ENCODE peak calls at places on chromosomes 16 and 17, in six cellular contexts. R is hepatocyte, X is NB4, U is spleen, N is cardiac fibroblast, C is neural progenitor cell. O is an unnamed sample.

GRCh38 chr16:252366-253337 is 18.0 kb downstream of the FAM234A start:
- DNase-seq in R (peak), X (no peak), U (no peak), N (peak), C (no peak), O (no peak)

GRCh38 chr16:87661561-87661960 is 59.3 kb downstream of the JPH3 start:
- DNase-seq in R (peak), X (peak), U (no peak), N (peak), C (peak), O (peak)

GRCh38 chr17:78365561-78366108 is 5.8 kb upstream of the SOCS3 start:
- DNase-seq in R (peak), X (no peak), U (no peak), N (peak), C (peak), O (no peak)

GRCh38 chr17:55238931-55239297 is 25.8 kb upstream of the HLF start:
- DNase-seq in R (peak), X (no peak), U (no peak), N (peak), C (peak), O (peak)

GRCh38 chr17:27315322-27315721 is 21.4 kb downstream of the WSB1 start:
- DNase-seq in R (peak), X (no peak), U (no peak), N (peak), C (no peak), O (peak)

GRCh38 chr16:1677942-1678499 is at the start of gene JPT2:
- DNase-seq in R (peak), X (peak), U (peak), N (peak), C (peak), O (peak)

GRCh38 chr16:87729266-87729954 is 36.4 kb downstream of the KLHDC4 start:
- DNase-seq in R (no peak), X (no peak), U (no peak), N (no peak), C (no peak), O (no peak)

GRCh38 chr16:49061315-49061714 is 220.3 kb downstream of the CBLN1 start:
- DNase-seq in R (no peak), X (no peak), U (no peak), N (no peak), C (no peak), O (no peak)

GRCh38 chr16:67029249-67030096 is 524 bp downstream of the CBFB start:
- DNase-seq in R (peak), X (peak), U (peak), N (peak), C (peak), O (peak)

GRCh38 chr17:79622776-79623175 is 11.9 kb upstream of the RBFOX3 start:
- DNase-seq in R (no peak), X (no peak), U (peak), N (no peak), C (no peak), O (no peak)

GRCh38 chr17:30133197-30133596 is 16.6 kb downstream of the NSRP1 start:
- DNase-seq in R (no peak), X (no peak), U (no peak), N (no peak), C (no peak), O (no peak)

GRCh38 chr17:27647755-27648154 is 16.8 kb downstream of the LGALS9 start:
- DNase-seq in R (peak), X (no peak), U (no peak), N (no peak), C (no peak), O (no peak)

GRCh38 chr16:85420501-85421337 is 192.4 kb upstream of the GSE1 start:
- DNase-seq in R (peak), X (peak), U (peak), N (peak), C (peak), O (peak)

GRCh38 chr17:67488768-67489167 is 111.7 kb downstream of the PITPNC1 start:
- DNase-seq in R (no peak), X (no peak), U (no peak), N (no peak), C (no peak), O (no peak)

GRCh38 chr17:61232871-61233270 is 166.8 kb upstream of the TBX2 start:
- DNase-seq in R (no peak), X (no peak), U (no peak), N (peak), C (no peak), O (no peak)

GRCh38 chr17:17647521-17648178 is 33.6 kb upstream of the RAI1 start:
- DNase-seq in R (peak), X (no peak), U (no peak), N (no peak), C (no peak), O (no peak)

GRCh38 chr17:21034350-21035235 is 8.2 kb downstream of the USP22 start:
- DNase-seq in R (no peak), X (no peak), U (no peak), N (peak), C (no peak), O (no peak)

GRCh38 chr16:49492090-49492801 is 118.6 kb downstream of the C16orf78 start:
- DNase-seq in R (peak), X (peak), U (peak), N (peak), C (peak), O (no peak)

GRCh38 chr17:42436401-42436800 is 13.3 kb upstream of the CAVIN1 start:
- DNase-seq in R (peak), X (no peak), U (no peak), N (peak), C (no peak), O (peak)

GRCh38 chr16:15925631-15926030 is 23.8 kb upstream of the ABCC1 start:
- DNase-seq in R (no peak), X (peak), U (no peak), N (no peak), C (peak), O (no peak)

GRCh38 chr17:76714822-76715461 is 4.2 kb upstream of the MXRA7 start:
- DNase-seq in R (peak), X (peak), U (peak), N (peak), C (peak), O (peak)

GRCh38 chr17:15444805-15445204 is 22.6 kb downstream of the CDRT4 start:
- DNase-seq in R (no peak), X (peak), U (no peak), N (no peak), C (no peak), O (no peak)

GRCh38 chr17:78133971-78134898 is 3.7 kb downstream of the TMC8 start:
- DNase-seq in R (peak), X (peak), U (peak), N (peak), C (peak), O (peak)

GRCh38 chr16:59168715-59169114 is 434.6 kb upstream of the GOT2 start:
- DNase-seq in R (no peak), X (no peak), U (no peak), N (no peak), C (no peak), O (no peak)

GRCh38 chr17:38660097-38661026 is 14.4 kb downstream of the EPOP start:
- DNase-seq in R (no peak), X (peak), U (no peak), N (no peak), C (no peak), O (no peak)

GRCh38 chr16:81444448-81445121 is at the start of gene CMIP:
- DNase-seq in R (peak), X (peak), U (peak), N (peak), C (peak), O (peak)

GRCh38 chr16:49345829-49346228 is 27.8 kb upstream of the C16orf78 start:
- DNase-seq in R (peak), X (peak), U (no peak), N (no peak), C (peak), O (no peak)

GRCh38 chr16:52467753-52468152 is 79.2 kb downstream of the TOX3 start:
- DNase-seq in R (no peak), X (no peak), U (no peak), N (no peak), C (no peak), O (no peak)

GRCh38 chr17:80311216-80311827 is 50.7 kb downstream of the RNF213 start:
- DNase-seq in R (no peak), X (no peak), U (peak), N (no peak), C (no peak), O (no peak)

GRCh38 chr16:54934536-54935410 is 4.1 kb downstream of the IRX5 start:
- DNase-seq in R (peak), X (no peak), U (no peak), N (no peak), C (peak), O (peak)
- TF ChIP-seq CTCF in R (peak), X (no peak), U (no peak), N (no peak), C (peak), O (peak)

DNA sequence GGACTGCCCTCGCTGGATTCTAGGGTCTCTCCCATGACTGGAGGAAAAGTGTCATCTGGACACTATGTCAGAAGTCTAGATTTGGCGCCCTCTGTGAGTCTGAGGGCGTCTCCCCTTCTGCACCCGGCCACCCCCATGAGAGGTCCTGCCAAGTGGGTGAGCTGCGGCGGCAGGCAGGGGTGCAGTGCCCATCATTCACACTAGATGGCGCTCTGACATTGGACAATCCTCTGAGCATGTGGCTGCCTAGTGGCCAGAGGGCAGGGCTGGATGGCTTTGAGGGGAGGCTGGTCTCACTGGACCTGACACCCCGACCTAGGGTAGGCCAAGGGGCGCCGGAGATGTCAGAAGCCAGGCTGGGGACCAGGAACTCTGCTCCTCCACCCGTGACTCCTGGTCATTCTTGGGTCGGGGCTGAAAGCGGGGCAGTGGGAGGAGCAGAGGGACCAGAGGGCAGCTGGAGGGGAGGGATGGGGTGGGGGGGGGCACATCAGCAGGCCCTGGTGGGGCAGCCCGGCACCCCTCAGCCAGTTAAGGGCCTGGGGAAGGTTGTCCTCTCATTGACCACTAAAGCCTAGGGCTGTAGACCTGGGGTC is 28.0 kb downstream of the MRM1 start:
- DNase-seq in R (peak), X (peak), U (peak), N (peak), C (peak), O (peak)
- TF ChIP-seq CTCF in R (peak), X (peak), U (peak), N (peak), C (peak), O (peak)

DNA sequence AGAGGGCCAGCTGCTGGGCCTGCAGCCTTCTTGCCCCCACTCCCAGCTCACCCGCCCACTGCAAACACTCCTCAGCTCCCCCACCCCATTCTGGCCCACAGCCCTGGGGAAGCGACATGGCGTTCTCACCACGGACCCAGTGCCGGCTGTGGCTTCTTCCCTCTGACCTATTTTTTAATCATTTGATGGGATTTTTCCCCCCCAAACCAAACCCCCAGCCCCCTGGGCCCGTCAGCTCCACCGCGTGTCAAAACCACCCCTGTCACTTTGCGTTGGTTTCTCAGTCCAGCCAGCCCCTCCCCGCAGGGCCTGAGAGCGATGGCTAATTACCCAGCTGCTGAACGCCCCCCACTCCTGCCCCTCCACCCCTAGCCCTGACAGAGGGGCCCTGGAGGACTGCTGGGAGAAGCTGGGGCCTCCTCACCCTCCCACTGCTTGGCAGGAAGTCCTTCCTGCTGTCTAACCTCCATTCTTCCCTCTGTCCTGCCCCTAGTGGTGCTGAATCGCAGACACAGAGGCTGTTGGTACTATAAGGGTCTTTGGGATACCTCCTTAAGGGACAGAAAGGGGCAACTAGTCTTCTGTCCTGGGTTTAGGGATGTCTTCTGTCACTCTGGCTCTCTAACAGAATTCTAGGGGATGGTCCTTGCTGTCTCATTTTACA is 7.5 kb upstream of the TBX21 start:
- DNase-seq in R (no peak), X (no peak), U (no peak), N (no peak), C (no peak), O (no peak)
- TF ChIP-seq CTCF in R (no peak), X (peak), U (no peak), N (peak), C (peak), O (peak)

GRCh38 chr16:9259914-9260608 is 168.6 kb downstream of the HAPSTR1 start:
- DNase-seq in R (peak), X (no peak), U (no peak), N (no peak), C (no peak), O (no peak)

GRCh38 chr16:9257843-9258242 is 166.4 kb downstream of the HAPSTR1 start:
- DNase-seq in R (no peak), X (no peak), U (no peak), N (no peak), C (no peak), O (no peak)

GRCh38 chr16:9258423-9259051 is 167.1 kb downstream of the HAPSTR1 start:
- DNase-seq in R (peak), X (peak), U (no peak), N (peak), C (peak), O (peak)

GRCh38 chr16:9254863-9255262 is 163.4 kb downstream of the HAPSTR1 start:
- DNase-seq in R (no peak), X (no peak), U (no peak), N (no peak), C (no peak), O (no peak)

DNA sequence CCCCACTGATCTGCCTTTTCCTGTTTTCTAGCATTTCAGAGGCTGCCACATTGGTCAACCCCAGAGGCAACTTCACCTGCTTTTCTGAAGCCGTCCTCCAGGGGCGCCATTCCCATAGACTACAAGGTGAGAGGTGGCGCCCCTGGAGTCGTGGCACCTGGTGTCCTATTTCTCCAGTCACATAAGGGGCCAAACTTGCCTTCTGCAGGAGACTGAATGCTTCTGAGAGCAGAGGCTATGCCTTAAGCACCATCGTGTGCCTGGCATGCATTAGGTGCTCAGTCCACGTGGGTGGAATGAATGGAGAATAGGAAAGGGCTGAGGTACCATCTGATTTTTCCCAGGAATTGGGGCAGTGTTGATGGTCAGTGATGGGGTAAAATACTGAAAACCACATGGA is 164.8 kb downstream of the HAPSTR1 start:
- DNase-seq in R (peak), X (peak), U (no peak), N (no peak), C (peak), O (no peak)
- TF ChIP-seq CTCF in R (peak), X (peak), U (no peak), N (peak), C (peak), O (no peak)

GRCh38 chr16:56608043-56608875 is at the start of gene MT2A:
- DNase-seq in R (peak), X (peak), U (peak), N (peak), C (peak), O (peak)
- TF ChIP-seq CTCF in R (no peak), X (no peak), U (no peak), N (no peak), C (no peak), O (no peak)

DNA sequence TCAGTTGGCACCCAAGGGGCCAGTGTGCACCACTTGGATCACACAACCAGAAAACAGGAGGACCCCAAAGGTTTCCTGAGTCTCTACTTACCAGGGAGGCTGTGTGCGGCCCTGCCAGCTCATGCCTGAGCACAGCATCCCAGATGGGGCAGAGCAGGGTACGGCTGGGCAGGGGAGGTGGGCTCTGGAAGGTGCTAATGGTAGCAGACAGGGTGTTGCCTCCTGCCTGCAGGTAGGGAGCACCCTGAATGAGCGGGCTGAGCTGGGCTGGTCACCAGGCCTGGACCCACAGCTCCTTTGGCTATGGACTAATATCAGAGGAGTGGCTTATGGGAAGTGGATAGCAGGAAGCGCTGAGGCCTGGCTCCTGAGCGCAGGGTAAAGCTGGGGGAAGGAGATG is 14.6 kb downstream of the RECQL5 start:
- DNase-seq in R (no peak), X (no peak), U (no peak), N (no peak), C (no peak), O (no peak)
- TF ChIP-seq CTCF in R (no peak), X (no peak), U (no peak), N (no peak), C (no peak), O (no peak)